ENCODE peak calls at places on chromosomes 7 and 10, in four cellular contexts. C, W, P and X are unnamed samples.
A peak's percentile ranks its signal among the peaks of the same experiment; 100 is the strongest.

GRCh38 chr7:157771-158251 is 34.6 kb upstream of the FAM20C start:
- DNase-seq in C (no peak), W (no peak), P (no peak), X (no peak)

GRCh38 chr10:114541081-114541833 is 116.8 kb downstream of the ABLIM1 start:
- DNase-seq in C (no peak), W (no peak), P (no peak), X (no peak)

GRCh38 chr7:151665363-151665762 is 145.7 kb upstream of the RHEB start:
- DNase-seq in C (no peak), W (no peak), P (no peak), X (no peak)

GRCh38 chr10:99235872-99236626 is 397 bp upstream of the HPSE2 start:
- DNase-seq in C (no peak), W (no peak), P (no peak), X (no peak)

GRCh38 chr10:72756674-72757385 is 64.9 kb downstream of the MCU start:
- DNase-seq in C (no peak), W (no peak), P (no peak), X (no peak)

GRCh38 chr10:114526112-114526496 is 121.8 kb upstream of the AFAP1L2 start:
- DNase-seq in C (no peak), W (no peak), P (no peak), X (no peak)

GRCh38 chr7:139776486-139777303 is 1.1 kb downstream of the HIPK2 start:
- DNase-seq in C (no peak), W (peak; percentile 64), P (peak; percentile 39), X (no peak)

GRCh38 chr7:131404226-131404911 is 76.7 kb downstream of the MKLN1 start:
- DNase-seq in C (no peak), W (no peak), P (peak; percentile 4), X (no peak)

GRCh38 chr10:93652857-93653256 is 40.5 kb downstream of the PDE6C start:
- DNase-seq in C (peak; percentile 74), W (no peak), P (no peak), X (no peak)

GRCh38 chr7:132353902-132354301 is 222.4 kb downstream of the PLXNA4 start:
- DNase-seq in C (no peak), W (no peak), P (no peak), X (no peak)

GRCh38 chr10:60820093-60820769 is 42.0 kb downstream of the CDK1 start:
- DNase-seq in C (no peak), W (no peak), P (no peak), X (no peak)

GRCh38 chr7:71735961-71736556 is 604.1 kb downstream of the GALNT17 start:
- DNase-seq in C (peak; percentile 51), W (peak; percentile 56), P (peak; percentile 51), X (peak; percentile 28)

GRCh38 chr7:4070214-4070613 is 611.9 kb upstream of the FOXK1 start:
- DNase-seq in C (no peak), W (no peak), P (no peak), X (no peak)

GRCh38 chr7:1058311-1058710 is 14.0 kb downstream of the GPR146 start:
- DNase-seq in C (no peak), W (no peak), P (no peak), X (no peak)

GRCh38 chr10:43209064-43209455 is 57.8 kb downstream of the RASGEF1A start:
- DNase-seq in C (no peak), W (no peak), P (no peak), X (no peak)

GRCh38 chr7:17680943-17681351 is 259.3 kb downstream of the SNX13 start:
- DNase-seq in C (peak; percentile 52), W (no peak), P (peak; percentile 11), X (peak; percentile 12)

GRCh38 chr10:103786020-103786419 is 69.4 kb downstream of the SH3PXD2A start:
- DNase-seq in C (no peak), W (no peak), P (no peak), X (no peak)

GRCh38 chr7:45358277-45358676 is 200.7 kb downstream of the RAMP3 start:
- DNase-seq in C (no peak), W (no peak), P (no peak), X (no peak)

GRCh38 chr10:10039600-10039999 is 978.1 kb upstream of the CELF2 start:
- DNase-seq in C (no peak), W (no peak), P (no peak), X (no peak)
- H3K4me1 ChIP-seq in C (no peaks in the 10 kb centered on the region), W (no peaks in the 10 kb centered on the region), P (no peaks in the 10 kb centered on the region), X (no peaks in the 10 kb centered on the region)

DNA sequence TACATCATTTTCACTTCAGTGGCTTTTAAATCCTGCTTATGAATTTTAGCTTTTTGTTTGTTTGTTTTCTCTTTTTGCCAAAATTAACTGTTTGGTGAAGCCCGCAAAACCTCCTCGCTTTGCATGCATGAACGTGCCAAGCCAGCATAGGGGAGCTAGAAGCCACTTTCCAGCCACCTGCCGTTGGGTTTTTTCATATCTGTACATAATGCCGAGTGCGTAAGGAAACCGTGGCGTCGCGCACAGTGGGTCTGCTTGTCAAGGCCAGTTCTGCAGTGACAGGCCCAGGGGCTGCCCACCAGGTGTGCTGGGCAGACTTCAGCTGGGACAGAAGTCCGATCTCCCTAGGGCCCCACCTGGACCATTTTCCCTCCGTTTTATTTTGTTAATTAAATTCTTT is 41.1 kb downstream of the WIPI2 start:
- DNase-seq in C (no peak), W (no peak), P (no peak), X (no peak)
- TF ChIP-seq TCF7L2 in C (no peak), W (no peak), P (no peak), X (no peak)

GRCh38 chr7:149871576-149871975 is 2.2 kb upstream of the ATP6V0E2 start:
- DNase-seq in C (no peak), W (no peak), P (no peak), X (no peak)
- H3K4me1 ChIP-seq in C (peaks cover 12% of the 10 kb centered on the region), W (peaks cover 27% of the 10 kb centered on the region), P (peaks cover 33% of the 10 kb centered on the region), X (peaks cover 9% of the 10 kb centered on the region)

DNA sequence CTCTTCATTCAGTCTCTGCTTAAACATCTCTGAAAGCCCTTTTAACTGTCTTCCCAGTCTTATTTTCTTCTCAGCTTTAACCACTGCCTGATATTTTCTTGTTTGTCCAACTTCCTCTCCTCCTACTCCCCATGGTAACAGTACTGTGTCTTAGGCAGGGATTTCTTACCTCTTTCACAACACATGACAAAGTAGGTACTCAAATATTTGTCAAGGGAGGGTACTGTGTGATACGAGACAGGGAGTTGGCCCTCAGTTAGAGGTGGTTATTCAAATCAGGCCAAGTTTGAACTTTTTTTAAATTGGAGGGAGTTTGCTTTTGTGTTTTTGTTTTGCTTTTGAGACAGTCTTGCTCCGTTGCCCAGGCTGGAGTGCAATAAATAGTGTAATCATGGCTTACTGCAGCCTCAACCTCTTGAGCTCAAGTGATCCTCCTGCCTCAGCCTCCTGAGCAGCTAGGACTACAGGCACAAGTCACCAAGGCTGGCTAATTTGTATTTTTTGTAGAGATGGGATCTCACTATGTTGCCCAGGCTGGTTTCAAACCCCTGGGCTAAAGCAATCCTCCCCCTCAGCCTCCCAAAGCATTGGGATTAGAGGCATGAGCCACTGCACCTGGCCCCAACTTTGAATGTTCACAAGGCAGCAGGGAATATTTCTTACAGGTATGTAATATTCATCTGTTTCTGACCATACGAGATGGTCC is 2.5 kb upstream of the KPNA7 start:
- DNase-seq in C (peak; percentile 65), W (no peak), P (peak; percentile 88), X (no peak)
- TF ChIP-seq TCF7L2 in C (no peak), W (no peak), P (no peak), X (no peak)

GRCh38 chr7:156610130-156610529 is 30.4 kb upstream of the RNF32 start:
- DNase-seq in C (no peak), W (peak; percentile 13), P (no peak), X (no peak)
- H3K4me1 ChIP-seq in C (peaks cover 6% of the 10 kb centered on the region), W (peaks cover 15% of the 10 kb centered on the region), P (peaks cover 71% of the 10 kb centered on the region), X (no peaks in the 10 kb centered on the region)

GRCh38 chr10:127346604-127347003 is 150.2 kb upstream of the INSYN2A start:
- DNase-seq in C (no peak), W (no peak), P (no peak), X (no peak)
- TF ChIP-seq TCF7L2 in C (no peak), W (no peak), P (no peak), X (no peak)

DNA sequence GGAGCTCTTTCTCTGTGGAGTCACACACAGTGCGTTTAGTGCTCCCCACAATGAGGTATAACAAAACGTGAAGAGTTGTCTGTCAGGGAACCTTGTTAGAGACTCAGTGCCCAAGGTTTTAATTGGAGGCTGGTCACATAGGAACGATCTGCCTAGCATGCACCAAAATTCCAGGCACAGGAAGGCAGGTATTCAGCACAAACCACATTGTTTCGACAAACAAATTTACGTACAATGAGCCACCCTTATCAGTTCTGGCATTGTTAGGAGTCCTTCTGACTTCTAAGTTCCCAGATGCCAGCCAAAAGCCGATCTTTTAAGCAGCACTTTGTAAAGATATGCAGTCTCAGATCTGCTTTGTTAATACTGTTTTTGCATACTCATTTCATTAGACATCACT is 414.2 kb upstream of the MTPN start:
- DNase-seq in C (no peak), W (no peak), P (no peak), X (no peak)
- H3K4me1 ChIP-seq in C (no peaks in the 10 kb centered on the region), W (no peaks in the 10 kb centered on the region), P (no peaks in the 10 kb centered on the region), X (no peaks in the 10 kb centered on the region)

GRCh38 chr7:133491846-133492652 is 239.2 kb downstream of the EXOC4 start:
- DNase-seq in C (no peak), W (no peak), P (no peak), X (no peak)
- TF ChIP-seq TCF7L2 in C (peak; percentile 68), W (no peak), P (no peak), X (no peak)

GRCh38 chr7:55189447-55189760 is 170.6 kb downstream of the EGFR start:
- DNase-seq in C (no peak), W (no peak), P (no peak), X (no peak)

GRCh38 chr7:55189878-55190436 is 171.1 kb downstream of the EGFR start:
- DNase-seq in C (no peak), W (no peak), P (no peak), X (no peak)

GRCh38 chr7:55187701-55188491 is 169.1 kb downstream of the EGFR start:
- DNase-seq in C (no peak), W (no peak), P (peak; percentile 40), X (no peak)

GRCh38 chr7:55190511-55191160 is 171.8 kb downstream of the EGFR start:
- DNase-seq in C (no peak), W (no peak), P (no peak), X (no peak)

DNA sequence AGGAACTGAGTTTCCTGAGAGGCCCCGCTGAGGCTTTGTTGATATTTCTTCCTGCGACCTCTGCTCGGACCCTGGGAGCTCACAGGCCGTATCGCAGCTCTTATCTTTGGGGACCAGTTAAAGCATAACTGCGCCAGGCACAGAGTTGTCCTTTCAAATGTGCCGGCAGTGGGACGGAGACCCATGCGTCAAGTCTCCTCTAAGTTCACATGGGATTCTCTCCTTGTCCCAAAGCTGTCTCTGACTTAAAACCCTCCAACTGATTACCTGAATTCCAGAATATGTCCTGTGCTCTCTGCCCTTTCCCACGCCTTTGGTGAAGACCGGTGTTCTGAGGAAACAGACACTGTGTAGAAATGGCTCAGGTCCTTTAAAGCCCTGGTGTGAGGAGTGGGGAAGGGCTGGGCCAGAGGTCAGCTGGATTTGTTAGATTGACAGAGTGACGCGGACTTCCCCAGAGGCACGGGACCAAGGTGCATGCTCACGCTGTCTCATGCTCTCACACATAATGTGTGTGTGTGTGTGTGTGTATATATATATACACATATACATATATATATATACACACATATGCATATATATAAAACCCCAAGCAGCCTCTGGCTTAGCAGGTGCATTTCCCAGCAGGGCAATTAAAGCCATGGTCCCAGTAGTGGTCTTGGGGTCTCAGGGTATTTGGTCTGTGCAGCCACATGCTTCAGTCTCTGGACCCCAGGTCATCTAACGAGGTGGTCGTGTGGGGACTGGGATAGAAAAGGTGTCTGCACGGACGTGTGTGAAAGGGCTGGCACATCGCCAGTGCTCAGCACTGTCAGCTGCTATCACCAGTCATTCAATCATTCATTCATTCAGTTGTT is 170.0 kb downstream of the EGFR start:
- DNase-seq in C (no peak), W (no peak), P (peak; percentile 90), X (no peak)
- H3K4me1 ChIP-seq in C (peaks cover 14% of the 10 kb centered on the region), W (no peaks in the 10 kb centered on the region), P (peaks cover 82% of the 10 kb centered on the region), X (no peaks in the 10 kb centered on the region)